ENCODE peak calls at places on chromosomes 5 and 9, in ten cellular contexts. M, N, Z, L, Y, O, Q, K, J and V are unnamed samples.

GRCh38 chr9:129398901-129399300 is 220.8 kb upstream of the IER5L start:
- DNase-seq in M (peak), N (no peak), Z (no peak), L (no peak), Y (no peak), O (no peak), Q (no peak), K (no peak), J (no peak), V (no peak)

GRCh38 chr5:28975508-28975907 is 1937.1 kb upstream of the CDH9 start:
- DNase-seq in M (no peak), N (no peak), Z (no peak), L (no peak), Y (no peak), O (no peak), Q (no peak), K (no peak), J (no peak), V (no peak)

GRCh38 chr9:89178162-89179120 is at the start of gene SHC3:
- DNase-seq in M (no peak), N (no peak), Z (no peak), L (no peak), Y (no peak), O (no peak), Q (no peak), K (peak), J (no peak), V (no peak)

GRCh38 chr5:14240366-14240765 is 97.2 kb downstream of the TRIO start:
- DNase-seq in M (no peak), N (no peak), Z (no peak), L (no peak), Y (no peak), O (no peak), Q (no peak), K (no peak), J (no peak), V (no peak)

GRCh38 chr5:644509-644908 is 32.4 kb downstream of the CEP72 start:
- DNase-seq in M (peak), N (no peak), Z (no peak), L (no peak), Y (no peak), O (no peak), Q (no peak), K (no peak), J (no peak), V (no peak)

GRCh38 chr5:178307266-178308045 is 74.9 kb upstream of the PHYKPL start:
- DNase-seq in M (peak), N (no peak), Z (no peak), L (no peak), Y (no peak), O (no peak), Q (no peak), K (no peak), J (no peak), V (no peak)

GRCh38 chr9:121050128-121050988 is at the start of gene C5:
- DNase-seq in M (no peak), N (no peak), Z (no peak), L (no peak), Y (no peak), O (no peak), Q (no peak), K (no peak), J (no peak), V (no peak)

GRCh38 chr9:126502417-126503332 is 111.1 kb upstream of the LMX1B start:
- DNase-seq in M (peak), N (no peak), Z (no peak), L (no peak), Y (no peak), O (no peak), Q (no peak), K (peak), J (no peak), V (no peak)

GRCh38 chr9:93252116-93252780 is 68.3 kb downstream of the WNK2 start:
- DNase-seq in M (peak), N (no peak), Z (no peak), L (no peak), Y (no peak), O (no peak), Q (no peak), K (no peak), J (no peak), V (no peak)

GRCh38 chr9:106925392-106925791 is 62.4 kb downstream of the ZNF462 start:
- DNase-seq in M (no peak), N (no peak), Z (no peak), L (no peak), Y (no peak), O (no peak), Q (no peak), K (no peak), J (no peak), V (no peak)

GRCh38 chr5:150141544-150142188 is 14.0 kb downstream of the PDGFRB start:
- DNase-seq in M (peak), N (no peak), Z (no peak), L (no peak), Y (peak), O (no peak), Q (no peak), K (peak), J (no peak), V (no peak)

GRCh38 chr5:1737790-1738405 is 61.7 kb downstream of the MRPL36 start:
- DNase-seq in M (no peak), N (peak), Z (no peak), L (peak), Y (peak), O (no peak), Q (no peak), K (peak), J (no peak), V (no peak)

GRCh38 chr9:21677834-21678233 is 124.6 kb upstream of the MTAP start:
- DNase-seq in M (no peak), N (no peak), Z (no peak), L (no peak), Y (peak), O (peak), Q (no peak), K (no peak), J (no peak), V (no peak)

GRCh38 chr5:125277494-125278154 is 531.2 kb upstream of the ZNF608 start:
- DNase-seq in M (no peak), N (no peak), Z (no peak), L (no peak), Y (peak), O (no peak), Q (no peak), K (no peak), J (no peak), V (no peak)

GRCh38 chr5:52743970-52744369 is 43.7 kb upstream of the ITGA1 start:
- DNase-seq in M (no peak), N (peak), Z (no peak), L (peak), Y (peak), O (no peak), Q (no peak), K (peak), J (no peak), V (no peak)

GRCh38 chr5:159034083-159034824 is 65.5 kb downstream of the EBF1 start:
- DNase-seq in M (no peak), N (no peak), Z (no peak), L (peak), Y (no peak), O (no peak), Q (no peak), K (no peak), J (no peak), V (no peak)

GRCh38 chr9:136404801-136405136 is 4.8 kb upstream of the SNAPC4 start:
- DNase-seq in M (no peak), N (no peak), Z (no peak), L (peak), Y (no peak), O (no peak), Q (no peak), K (no peak), J (no peak), V (no peak)

GRCh38 chr9:34636791-34637355 is 714 bp downstream of the SIGMAR1 start:
- DNase-seq in M (no peak), N (no peak), Z (no peak), L (peak), Y (no peak), O (no peak), Q (no peak), K (no peak), J (no peak), V (no peak)

GRCh38 chr9:130825051-130825651 is 9.9 kb upstream of the ABL1 start:
- DNase-seq in M (no peak), N (no peak), Z (no peak), L (no peak), Y (no peak), O (no peak), Q (no peak), K (peak), J (no peak), V (no peak)